ENCODE peak calls at places on chromosomes 13 and 19, in five cellular contexts. One of them, this sample, is unnamed.

GRCh38 chr13:87999791-88000190 is 328.6 kb downstream of the SLITRK5 start:
- DNase-seq in activated effector memory CD4-positive, alpha-beta T cell treated with Interleukin-2 at 50 U/mL for 16 hours: no peak
- DNase-seq in ACHN: peak
- DNase-seq in stimulated activated naive CD4-positive, alpha-beta T cell: no peak
- DNase-seq in RPMI8226: peak
- DNase-seq in this sample: no peak

GRCh38 chr13:39035799-39036198 is 2.1 kb downstream of the PROSER1 start:
- DNase-seq in ACHN: no peak
- DNase-seq in RPMI8226: no peak
- DNase-seq in activated effector memory CD4-positive, alpha-beta T cell treated with Interleukin-2 at 50 U/mL for 16 hours: no peak
- DNase-seq in stimulated activated naive CD4-positive, alpha-beta T cell: no peak
- DNase-seq in this sample: no peak

GRCh38 chr13:85386424-85386823 is 412.8 kb downstream of the SLITRK6 start:
- DNase-seq in ACHN: peak
- DNase-seq in RPMI8226: no peak
- DNase-seq in stimulated activated naive CD4-positive, alpha-beta T cell: no peak
- DNase-seq in activated effector memory CD4-positive, alpha-beta T cell treated with Interleukin-2 at 50 U/mL for 16 hours: no peak
- DNase-seq in this sample: no peak

GRCh38 chr13:91141619-91142061 is 205.8 kb upstream of the MIR17HG start:
- DNase-seq in ACHN: no peak
- DNase-seq in stimulated activated naive CD4-positive, alpha-beta T cell: no peak
- DNase-seq in RPMI8226: no peak
- DNase-seq in activated effector memory CD4-positive, alpha-beta T cell treated with Interleukin-2 at 50 U/mL for 16 hours: no peak
- DNase-seq in this sample: no peak

GRCh38 chr13:66312312-66313087 is 917.6 kb downstream of the PCDH9 start:
- DNase-seq in ACHN: no peak
- DNase-seq in stimulated activated naive CD4-positive, alpha-beta T cell: no peak
- DNase-seq in RPMI8226: no peak
- DNase-seq in activated effector memory CD4-positive, alpha-beta T cell treated with Interleukin-2 at 50 U/mL for 16 hours: no peak
- DNase-seq in this sample: no peak

GRCh38 chr13:107395927-107396757 is 819.2 kb downstream of the LIG4 start:
- DNase-seq in RPMI8226: no peak
- DNase-seq in ACHN: no peak
- DNase-seq in activated effector memory CD4-positive, alpha-beta T cell treated with Interleukin-2 at 50 U/mL for 16 hours: no peak
- DNase-seq in stimulated activated naive CD4-positive, alpha-beta T cell: no peak
- DNase-seq in this sample: no peak

GRCh38 chr19:13029893-13030292 is 34.6 kb downstream of the NFIX start:
- DNase-seq in stimulated activated naive CD4-positive, alpha-beta T cell: no peak
- DNase-seq in activated effector memory CD4-positive, alpha-beta T cell treated with Interleukin-2 at 50 U/mL for 16 hours: no peak
- DNase-seq in ACHN: peak
- DNase-seq in RPMI8226: peak
- DNase-seq in this sample: no peak

GRCh38 chr13:39417643-39418042 is 185.3 kb downstream of the LHFPL6 start:
- DNase-seq in activated effector memory CD4-positive, alpha-beta T cell treated with Interleukin-2 at 50 U/mL for 16 hours: no peak
- DNase-seq in RPMI8226: no peak
- DNase-seq in stimulated activated naive CD4-positive, alpha-beta T cell: no peak
- DNase-seq in ACHN: peak
- DNase-seq in this sample: no peak

GRCh38 chr13:28273919-28274318 is 135.6 kb downstream of the PAN3 start:
- DNase-seq in RPMI8226: no peak
- DNase-seq in stimulated activated naive CD4-positive, alpha-beta T cell: no peak
- DNase-seq in ACHN: no peak
- DNase-seq in activated effector memory CD4-positive, alpha-beta T cell treated with Interleukin-2 at 50 U/mL for 16 hours: no peak
- DNase-seq in this sample: no peak

GRCh38 chr13:29676941-29677452 is 81.5 kb upstream of the SLC7A1 start:
- DNase-seq in ACHN: no peak
- DNase-seq in stimulated activated naive CD4-positive, alpha-beta T cell: no peak
- DNase-seq in RPMI8226: peak
- DNase-seq in activated effector memory CD4-positive, alpha-beta T cell treated with Interleukin-2 at 50 U/mL for 16 hours: no peak
- DNase-seq in this sample: peak